ENCODE peak calls at places on chromosomes 13 and 19, in seven cellular contexts. D, J, U, B, Z, F and E are unnamed samples.

GRCh38 chr19:41847351-41848105 is 2.7 kb downstream of the DMRTC2 start:
- DNase-seq in D (no peak), J (no peak), U (no peak), B (no peak), Z (no peak), F (no peak), E (no peak)

GRCh38 chr13:85093808-85094207 is 705.4 kb downstream of the SLITRK6 start:
- DNase-seq in D (no peak), J (peak; percentile 22), U (no peak), B (no peak), Z (no peak), F (no peak), E (peak; percentile 89)

GRCh38 chr13:61880576-61881283 is 465.1 kb upstream of the PCDH20 start:
- DNase-seq in D (peak; percentile 5), J (peak; percentile 3), U (no peak), B (no peak), Z (peak; percentile 66), F (no peak), E (peak; percentile 14)

GRCh38 chr13:85379991-85380390 is 419.2 kb downstream of the SLITRK6 start:
- DNase-seq in D (no peak), J (no peak), U (no peak), B (no peak), Z (no peak), F (no peak), E (no peak)

GRCh38 chr13:49527123-49527522 is 31.4 kb downstream of the PHF11 start:
- DNase-seq in D (no peak), J (no peak), U (no peak), B (no peak), Z (no peak), F (no peak), E (no peak)

GRCh38 chr19:33624586-33625153 is 2.9 kb downstream of the CHST8 start:
- DNase-seq in D (no peak), J (no peak), U (no peak), B (no peak), Z (no peak), F (no peak), E (no peak)

GRCh38 chr19:51931921-51932320 is 4.6 kb downstream of the ZNF613 start:
- DNase-seq in D (no peak), J (no peak), U (no peak), B (no peak), Z (no peak), F (no peak), E (no peak)

GRCh38 chr13:62704795-62705329 is 1289.2 kb upstream of the PCDH20 start:
- DNase-seq in D (no peak), J (no peak), U (no peak), B (no peak), Z (no peak), F (no peak), E (no peak)

GRCh38 chr13:20274466-20274865 is 42.3 kb upstream of the GJB6 start:
- DNase-seq in D (no peak), J (no peak), U (no peak), B (no peak), Z (no peak), F (no peak), E (no peak)

GRCh38 chr19:45125975-45126493 is 33.1 kb downstream of the PPP1R37 start:
- DNase-seq in D (peak; percentile 49), J (peak; percentile 30), U (peak; percentile 72), B (peak; percentile 65), Z (peak; percentile 75), F (peak; percentile 42), E (peak; percentile 59)

GRCh38 chr13:23288995-23289394 is 108.2 kb downstream of the SGCG start:
- DNase-seq in D (no peak), J (no peak), U (no peak), B (no peak), Z (no peak), F (no peak), E (no peak)

GRCh38 chr13:112779856-112780604 is 90.2 kb downstream of the ATP11A start:
- DNase-seq in D (peak; percentile 52), J (peak; percentile 42), U (peak; percentile 38), B (no peak), Z (no peak), F (no peak), E (peak; percentile 23)

GRCh38 chr19:38047048-38047435 is 140.0 kb downstream of the SIPA1L3 start:
- DNase-seq in D (no peak), J (no peak), U (no peak), B (no peak), Z (no peak), F (no peak), E (no peak)

GRCh38 chr13:106083620-106084350 is 451.7 kb downstream of the EFNB2 start:
- DNase-seq in D (peak; percentile 54), J (peak; percentile 47), U (no peak), B (no peak), Z (peak; percentile 31), F (peak; percentile 49), E (peak; percentile 78)

GRCh38 chr19:43620061-43621001 is 902 bp upstream of the ZNF428 start:
- DNase-seq in D (no peak), J (no peak), U (peak; percentile 89), B (no peak), Z (no peak), F (no peak), E (no peak)

GRCh38 chr19:45473366-45474190 is 5.8 kb downstream of the FOSB start:
- DNase-seq in D (no peak), J (no peak), U (no peak), B (no peak), Z (no peak), F (no peak), E (no peak)

GRCh38 chr19:10224337-10224736 is 6.8 kb downstream of the S1PR2 start:
- DNase-seq in D (no peak), J (no peak), U (no peak), B (no peak), Z (no peak), F (no peak), E (no peak)

GRCh38 chr19:2607712-2608601 is 94.5 kb downstream of the GNG7 start:
- DNase-seq in D (no peak), J (no peak), U (peak; percentile 50), B (no peak), Z (no peak), F (no peak), E (no peak)

GRCh38 chr19:47186337-47187022 is 44.5 kb downstream of the BBC3 start:
- DNase-seq in D (no peak), J (peak; percentile 30), U (no peak), B (no peak), Z (peak; percentile 23), F (no peak), E (no peak)

GRCh38 chr19:4633140-4633967 is 6.0 kb upstream of the TNFAIP8L1 start:
- DNase-seq in D (peak; percentile 85), J (peak; percentile 78), U (peak; percentile 77), B (peak; percentile 60), Z (peak; percentile 70), F (peak; percentile 61), E (peak; percentile 94)

DNA sequence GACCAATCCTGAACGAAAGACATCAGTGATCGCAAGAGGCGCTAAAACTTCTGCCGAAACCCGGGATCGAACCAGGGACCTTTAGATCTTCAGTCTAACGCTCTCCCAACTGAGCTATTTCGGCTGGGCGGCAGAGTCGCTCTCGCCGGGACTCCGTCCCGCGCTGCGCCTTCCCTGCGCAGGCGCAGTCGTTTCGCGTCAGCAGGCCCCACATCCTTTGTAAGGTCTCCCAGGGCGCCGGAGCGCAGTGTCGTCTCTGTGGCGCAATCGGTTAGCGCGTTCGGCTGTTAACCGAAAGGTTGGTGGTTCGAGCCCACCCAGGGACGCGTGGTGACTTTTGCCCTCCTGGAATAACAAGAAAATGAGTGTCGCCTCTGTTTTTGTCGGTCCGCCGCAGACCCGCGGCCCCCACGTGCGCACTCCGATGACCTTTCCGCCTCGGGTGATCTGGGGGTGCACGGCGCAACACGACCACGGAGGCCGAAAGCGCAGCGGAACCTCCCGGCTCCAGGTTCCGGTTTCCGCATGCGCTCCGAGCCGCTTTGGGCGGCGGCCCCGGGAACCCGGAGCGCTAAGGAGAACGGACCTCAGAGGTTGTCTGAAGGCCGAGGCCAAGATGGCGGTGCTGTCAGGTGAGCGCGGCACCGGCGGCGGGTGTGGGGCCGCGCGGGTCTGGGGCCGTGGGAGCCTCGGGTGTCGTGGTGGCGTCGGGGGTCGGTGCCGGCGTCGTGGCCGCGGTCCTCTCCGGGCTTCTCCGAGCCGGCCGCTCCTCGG is at the start of gene NDUFS7:
- DNase-seq in D (peak; percentile 92), J (peak; percentile 91), U (peak; percentile 92), B (peak; percentile 47), Z (peak; percentile 93), F (peak; percentile 95), E (peak; percentile 96)
- TF ChIP-seq CTCF in D (peak; percentile 18), J (no peak), U (peak; percentile 21), B (peak; percentile 12), Z (peak; percentile 17), F (peak; percentile 26), E (peak; percentile 36)

GRCh38 chr13:27791146-27791900 is 960 bp upstream of the GSX1 start:
- DNase-seq in D (no peak), J (no peak), U (no peak), B (no peak), Z (no peak), F (no peak), E (no peak)
- H3K4me3 ChIP-seq in D (no peak overlapping the region), J (no peak overlapping the region), U (peak overlapping the region; percentile 43), B (no peak overlapping the region), Z (no peak overlapping the region), F (peak overlapping the region; percentile 36), E (no peak overlapping the region)

DNA sequence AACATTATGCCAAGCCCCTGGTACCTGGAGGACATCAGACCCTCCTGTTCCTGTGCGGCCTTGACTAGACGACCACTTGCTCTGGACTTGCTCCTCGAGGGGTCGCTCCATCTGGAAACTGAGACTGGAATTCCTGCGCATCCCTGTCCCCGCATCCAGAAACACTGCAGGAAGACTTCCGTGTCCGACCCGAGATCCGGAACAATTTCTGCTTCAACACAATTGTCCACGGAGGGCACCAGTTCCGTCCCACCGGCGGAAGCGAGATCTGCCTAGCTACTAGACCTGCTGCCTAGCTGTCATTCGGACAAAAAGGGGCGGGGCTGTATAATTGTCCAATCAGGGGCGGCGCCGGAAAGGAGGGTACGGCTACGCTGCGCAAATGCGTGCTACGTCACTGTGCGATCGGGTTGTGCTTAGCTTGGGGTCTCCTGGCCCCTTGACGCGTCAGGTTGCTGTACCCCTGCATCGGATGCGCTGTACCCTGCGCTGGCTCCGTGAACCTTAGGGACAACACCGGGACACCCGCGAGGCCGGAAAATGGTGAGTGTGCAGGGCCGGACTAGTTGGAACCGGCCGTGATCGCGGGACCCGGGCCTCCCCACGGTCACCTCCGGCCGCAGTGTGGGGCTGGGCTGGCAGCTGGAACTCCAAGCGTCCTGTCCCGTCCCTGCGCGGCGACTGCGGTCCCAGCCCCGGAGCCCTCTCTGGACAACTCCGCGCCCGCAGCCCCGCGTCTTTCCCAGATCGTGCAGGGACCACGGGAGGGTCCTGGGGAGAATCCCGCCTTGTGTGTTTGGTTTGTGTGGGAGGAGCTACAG is at the start of the genes ZNF490 and ZNF791:
- DNase-seq in D (peak; percentile 97), J (peak; percentile 96), U (peak; percentile 98), B (peak; percentile 89), Z (peak; percentile 99), F (peak; percentile 97), E (peak; percentile 98)
- TF ChIP-seq CTCF in D (peak; percentile 18), J (no peak), U (no peak), B (no peak), Z (peak; percentile 12), F (peak; percentile 21), E (peak; percentile 28)

DNA sequence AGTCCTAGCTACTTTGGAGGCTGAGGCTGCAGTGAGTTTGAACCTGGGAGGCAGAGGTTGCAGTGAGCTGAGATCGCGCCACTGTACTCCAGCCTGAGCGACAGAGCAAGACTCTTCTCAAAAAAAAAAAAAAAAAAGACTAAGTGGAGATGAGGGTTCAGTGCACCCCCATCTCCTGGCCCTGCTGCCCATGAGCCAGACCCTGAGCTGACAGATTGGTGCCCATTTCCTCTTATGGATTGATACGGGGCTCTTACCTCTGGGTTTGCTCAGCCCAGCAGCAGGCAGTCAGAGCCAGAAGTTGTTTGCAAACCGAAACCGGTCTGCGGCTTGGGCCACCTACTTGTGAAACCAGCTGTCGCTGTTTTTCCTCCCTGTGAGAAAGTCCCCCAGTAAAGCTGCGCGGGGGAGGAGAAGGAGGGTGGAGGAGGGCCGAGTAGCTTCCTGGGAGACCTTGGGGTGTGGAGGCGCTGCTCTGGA is 36.9 kb downstream of the ARRDC2 start:
- DNase-seq in D (peak; percentile 76), J (peak; percentile 63), U (peak; percentile 86), B (no peak), Z (no peak), F (peak; percentile 51), E (peak; percentile 87)
- H3K4me3 ChIP-seq in D (peak overlapping the region; percentile 15), J (peak overlapping the region; percentile 26), U (peak overlapping the region; percentile 51), B (no peak overlapping the region), Z (no peak overlapping the region), F (peak overlapping the region; percentile 52), E (peak overlapping the region; percentile 40)